ENCODE peak calls at places on chromosomes 16 and 17, in eight cellular contexts. Y, L, S, K, C, R, M and D are unnamed samples.
A peak's percentile ranks its signal among the peaks of the same experiment; 100 is the strongest.

GRCh38 chr16:88633684-88634140 is 4.7 kb upstream of the IL17C start:
- DNase-seq in Y (peak; percentile 37), K (no peak), C (no peak), R (no peak), L (no peak), S (no peak), M (no peak), D (peak; percentile 44)

GRCh38 chr16:84484579-84485254 is 19.7 kb downstream of the MEAK7 start:
- DNase-seq in C (no peak), K (no peak), M (no peak), R (peak; percentile 33), L (peak; percentile 73), S (peak; percentile 41), Y (peak; percentile 38), D (peak; percentile 82)

GRCh38 chr17:63116228-63116627 is 150.2 kb downstream of the TANC2 start:
- DNase-seq in Y (no peak), S (no peak), C (no peak), R (peak; percentile 19), M (no peak), L (no peak), K (no peak), D (no peak)

GRCh38 chr16:89913408-89914387 is 5.0 kb upstream of the MC1R start:
- DNase-seq in M (peak; percentile 40), K (no peak), L (no peak), S (no peak), R (no peak), Y (no peak), C (no peak), D (no peak)

GRCh38 chr16:66713076-66713475 is 16.5 kb upstream of the CMTM4 start:
- DNase-seq in C (no peak), Y (no peak), S (no peak), K (no peak), R (no peak), L (no peak), M (peak; percentile 70), D (no peak)

GRCh38 chr16:83715217-83715920 is 92.4 kb upstream of the HSBP1 start:
- DNase-seq in R (no peak), S (no peak), M (peak; percentile 59), K (no peak), C (no peak), L (no peak), Y (peak; percentile 31), D (peak; percentile 10)

GRCh38 chr17:48555183-48555615 is 10.3 kb upstream of the HOXB2 start:
- DNase-seq in R (peak; percentile 92), Y (no peak), K (no peak), S (no peak), M (no peak), C (no peak), L (peak; percentile 99), D (no peak)

GRCh38 chr16:19410435-19411153 is 7.1 kb upstream of the TMC5 start:
- DNase-seq in L (no peak), K (no peak), R (peak; percentile 36), C (peak; percentile 23), S (no peak), M (peak; percentile 52), Y (peak; percentile 24), D (no peak)

GRCh38 chr16:87625241-87625797 is 23.0 kb downstream of the JPH3 start:
- DNase-seq in S (no peak), L (no peak), C (no peak), M (no peak), R (no peak), K (no peak), Y (no peak), D (no peak)

GRCh38 chr16:1414532-1415265 is at the start of gene UNKL:
- DNase-seq in L (peak; percentile 58), M (peak; percentile 90), C (peak; percentile 94), K (no peak), R (peak; percentile 69), Y (peak; percentile 62), S (no peak), D (peak; percentile 59)

GRCh38 chr16:15729152-15729551 is 79.1 kb downstream of the NDE1 start:
- DNase-seq in C (no peak), S (no peak), M (no peak), Y (no peak), L (no peak), R (no peak), K (no peak), D (no peak)

GRCh38 chr17:78316115-78316866 is 43.6 kb downstream of the SOCS3 start:
- DNase-seq in Y (no peak), K (no peak), S (no peak), M (no peak), C (no peak), L (no peak), R (no peak), D (no peak)

GRCh38 chr17:78318407-78318806 is 41.5 kb downstream of the SOCS3 start:
- DNase-seq in R (no peak), K (no peak), C (no peak), S (no peak), M (no peak), Y (no peak), L (no peak), D (no peak)

GRCh38 chr17:78317817-78318400 is 42.0 kb downstream of the SOCS3 start:
- DNase-seq in C (no peak), Y (no peak), S (no peak), L (no peak), M (no peak), K (no peak), R (no peak), D (no peak)

GRCh38 chr17:78315355-78316114 is 44.3 kb downstream of the SOCS3 start:
- DNase-seq in S (peak; percentile 88), M (peak; percentile 88), Y (peak; percentile 92), K (peak; percentile 76), C (no peak), R (peak; percentile 82), L (peak; percentile 92), D (peak; percentile 90)

GRCh38 chr17:78316867-78317816 is 42.7 kb downstream of the SOCS3 start:
- DNase-seq in M (no peak), S (no peak), K (no peak), C (peak; percentile 38), R (peak; percentile 68), Y (no peak), L (peak; percentile 48), D (peak; percentile 61)
- TF ChIP-seq CTCF in M (no peak), S (no peak), K (no peak), C (no peak), R (no peak), Y (no peak), L (no peak), D (no peak)

DNA sequence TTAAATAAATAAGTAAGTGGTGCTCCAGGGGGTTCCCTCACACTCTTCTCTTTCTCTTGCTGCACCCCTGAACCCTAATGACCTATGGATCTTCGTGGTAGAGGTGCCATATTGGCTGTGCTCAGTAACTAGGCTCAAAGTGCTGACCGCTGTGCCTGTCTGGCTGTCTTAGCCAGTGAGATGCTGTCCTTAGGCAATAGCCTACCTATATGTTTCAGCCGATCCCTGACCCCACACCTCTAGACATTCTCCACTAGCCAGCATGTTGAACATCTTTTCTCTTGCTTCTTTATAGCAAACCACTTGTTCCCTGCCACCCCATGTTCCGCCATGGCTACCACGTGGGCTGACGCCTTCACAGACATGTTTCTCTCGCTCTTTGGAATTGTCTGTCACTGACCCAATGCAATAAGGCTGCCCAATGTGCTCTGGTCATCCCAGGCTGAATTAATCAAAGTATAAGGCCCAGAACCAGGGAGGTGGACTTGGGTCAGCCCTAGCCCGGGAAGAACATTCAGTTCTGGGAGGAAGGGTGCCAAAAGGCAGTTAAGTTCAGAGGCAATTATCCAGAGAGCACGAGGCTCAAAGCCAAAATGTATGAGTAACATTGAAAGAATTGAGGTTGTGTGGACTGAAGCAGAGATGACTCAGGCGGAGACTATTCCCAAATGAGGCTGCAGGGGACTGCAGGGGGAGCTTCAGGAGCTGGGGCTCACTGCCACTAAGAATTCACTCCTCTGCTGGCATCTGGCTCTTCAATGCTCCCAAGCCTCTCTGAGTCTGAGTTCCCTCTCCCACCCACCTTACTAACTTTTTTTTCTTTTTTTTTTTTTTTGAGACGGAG is 28.7 kb upstream of the TNRC6A start:
- DNase-seq in L (peak; percentile 99), C (no peak), S (peak; percentile 89), M (peak; percentile 84), Y (peak; percentile 89), K (peak; percentile 65), R (peak; percentile 92), D (peak; percentile 98)
- TF ChIP-seq CTCF in L (peak; percentile 36), C (no peak), S (peak; percentile 32), M (peak; percentile 9), Y (peak; percentile 39), K (peak; percentile 33), R (peak; percentile 22), D (peak; percentile 61)

GRCh38 chr17:12966413-12966812 is 51.4 kb downstream of the ELAC2 start:
- DNase-seq in Y (no peak), R (no peak), S (no peak), M (no peak), K (no peak), L (no peak), C (no peak), D (no peak)
- TF ChIP-seq CTCF in Y (no peak), R (no peak), S (no peak), M (no peak), K (no peak), L (no peak), C (no peak), D (no peak)

GRCh38 chr17:45260204-45260783 is 1.6 kb downstream of the SPATA32 start:
- DNase-seq in C (no peak), Y (no peak), S (no peak), L (no peak), K (no peak), M (peak; percentile 87), R (no peak), D (peak; percentile 21)

GRCh38 chr17:45255358-45255757 is 6.5 kb downstream of the SPATA32 start:
- DNase-seq in Y (no peak), R (no peak), L (no peak), K (no peak), M (no peak), S (no peak), C (no peak), D (no peak)

GRCh38 chr17:45253879-45254278 is 8.0 kb downstream of the SPATA32 start:
- DNase-seq in Y (no peak), L (no peak), S (no peak), R (no peak), C (no peak), M (no peak), K (no peak), D (no peak)

GRCh38 chr17:45257115-45257514 is 4.8 kb downstream of the SPATA32 start:
- DNase-seq in K (no peak), L (no peak), Y (no peak), M (no peak), C (no peak), S (no peak), R (no peak), D (no peak)

DNA sequence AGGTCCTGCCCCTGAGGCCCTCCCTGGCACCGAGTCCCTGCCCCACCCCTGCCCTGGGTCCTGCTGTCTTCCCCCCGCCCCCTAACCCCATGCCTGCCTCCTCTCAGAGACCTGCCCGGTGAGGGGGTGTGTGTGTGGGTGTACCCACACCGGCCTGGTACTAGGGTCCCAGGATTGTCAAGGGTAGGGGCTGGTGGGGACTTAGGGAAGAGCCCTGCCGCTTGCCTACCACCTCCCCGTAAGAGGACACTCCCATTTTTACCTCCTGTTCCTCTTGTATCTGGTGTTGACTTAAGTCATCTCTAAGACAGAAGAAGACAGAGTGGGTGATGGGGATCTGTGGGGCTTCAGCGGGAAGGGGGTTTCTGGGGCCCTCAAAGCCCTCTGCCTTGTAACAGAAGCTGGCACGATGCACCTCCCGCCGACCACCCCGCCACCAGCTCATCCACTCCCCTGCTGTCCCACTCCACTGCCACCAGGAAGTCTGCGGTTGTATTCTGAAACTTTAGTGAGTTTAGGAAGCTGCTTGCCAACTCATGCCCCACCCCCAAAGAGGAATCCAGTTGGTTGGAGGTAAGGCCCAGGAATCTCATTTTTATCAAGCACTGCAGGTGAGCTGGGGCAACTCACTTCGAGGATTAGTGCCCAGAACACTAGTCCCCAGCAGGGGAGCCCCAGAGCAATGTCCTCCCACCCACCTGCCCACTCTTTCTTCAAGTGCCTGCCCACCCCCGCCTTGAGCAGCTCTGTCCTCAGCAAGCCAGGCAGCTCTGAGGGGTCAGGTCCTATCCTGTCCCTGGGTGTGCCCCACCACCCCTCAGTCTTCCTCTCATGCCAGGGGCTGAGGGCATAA is 5.6 kb downstream of the SPATA32 start:
- DNase-seq in R (no peak), Y (no peak), L (no peak), C (no peak), K (no peak), M (no peak), S (no peak), D (no peak)
- TF ChIP-seq CTCF in R (no peak), Y (no peak), L (no peak), C (no peak), K (no peak), M (no peak), S (peak; percentile 35), D (peak; percentile 20)